ENCODE peak calls at places on chromosomes 4 and X, in six cellular contexts. K, R, B, L, J and A are unnamed samples.

GRCh38 chrX:18899796-18900380 is 84.0 kb downstream of the PHKA2 start:
- DNase-seq in K (no peak), R (peak; percentile 69), B (peak; percentile 12), L (no peak), J (no peak), A (no peak)

GRCh38 chrX:42384956-42385355 is 393.0 kb downstream of the PPP1R2C start:
- DNase-seq in K (no peak), R (no peak), B (no peak), L (peak; percentile 34), J (no peak), A (no peak)

GRCh38 chr4:157739237-157739636 is 433.6 kb downstream of the GASK1B start:
- DNase-seq in K (no peak), R (no peak), B (peak; percentile 11), L (peak; percentile 45), J (no peak), A (no peak)

GRCh38 chrX:111168314-111168713 is 72.3 kb downstream of the PAK3 start:
- DNase-seq in K (no peak), R (no peak), B (peak; percentile 42), L (peak; percentile 10), J (no peak), A (no peak)

GRCh38 chr4:35982318-35982717 is 262.0 kb downstream of the ARAP2 start:
- DNase-seq in K (no peak), R (no peak), B (no peak), L (no peak), J (no peak), A (no peak)

GRCh38 chr4:29046166-29046565 is 1674.0 kb upstream of the PCDH7 start:
- DNase-seq in K (no peak), R (no peak), B (peak; percentile 52), L (no peak), J (no peak), A (no peak)

GRCh38 chrX:37332987-37333658 is 16.0 kb upstream of the PRRG1 start:
- DNase-seq in K (no peak), R (no peak), B (peak; percentile 45), L (no peak), J (no peak), A (no peak)

GRCh38 chrX:33725556-33726232 is 406.4 kb downstream of the FAM47A start:
- DNase-seq in K (no peak), R (no peak), B (peak; percentile 0), L (peak; percentile 45), J (peak; percentile 40), A (no peak)

GRCh38 chrX:74613350-74614192 is 853 bp downstream of the RLIM start:
- DNase-seq in K (peak; percentile 3), R (no peak), B (peak; percentile 54), L (peak; percentile 6), J (no peak), A (no peak)

GRCh38 chr4:18022572-18023039 is 1.1 kb upstream of the LCORL start:
- DNase-seq in K (no peak), R (no peak), B (no peak), L (no peak), J (no peak), A (no peak)

GRCh38 chr4:41709844-41710481 is 38.6 kb downstream of the PHOX2B start:
- DNase-seq in K (no peak), R (no peak), B (peak; percentile 56), L (peak; percentile 81), J (no peak), A (peak; percentile 77)

GRCh38 chrX:118824173-118824782 is 654 bp downstream of the ZCCHC12 start:
- DNase-seq in K (no peak), R (no peak), B (no peak), L (no peak), J (no peak), A (no peak)

GRCh38 chrX:136880003-136880451 is 498 bp downstream of the RBMX start:
- DNase-seq in K (peak; percentile 36), R (no peak), B (peak; percentile 55), L (no peak), J (peak; percentile 22), A (no peak)

GRCh38 chr4:14816592-14817273 is 185.5 kb upstream of the CPEB2 start:
- DNase-seq in K (no peak), R (no peak), B (no peak), L (no peak), J (no peak), A (no peak)

GRCh38 chr4:105896461-105896939 is 1.2 kb downstream of the NPNT start:
- DNase-seq in K (no peak), R (no peak), B (no peak), L (no peak), J (no peak), A (no peak)

GRCh38 chr4:105895324-105895608 is at the start of gene NPNT:
- DNase-seq in K (no peak), R (no peak), B (peak; percentile 46), L (peak; percentile 51), J (peak; percentile 73), A (no peak)

GRCh38 chr4:105896984-105897760 is 1.9 kb downstream of the NPNT start:
- DNase-seq in K (no peak), R (no peak), B (no peak), L (peak; percentile 58), J (no peak), A (no peak)

GRCh38 chr4:105895609-105896460 is 564 bp downstream of the NPNT start:
- DNase-seq in K (no peak), R (peak; percentile 82), B (peak; percentile 41), L (peak; percentile 35), J (peak; percentile 67), A (no peak)

DNA sequence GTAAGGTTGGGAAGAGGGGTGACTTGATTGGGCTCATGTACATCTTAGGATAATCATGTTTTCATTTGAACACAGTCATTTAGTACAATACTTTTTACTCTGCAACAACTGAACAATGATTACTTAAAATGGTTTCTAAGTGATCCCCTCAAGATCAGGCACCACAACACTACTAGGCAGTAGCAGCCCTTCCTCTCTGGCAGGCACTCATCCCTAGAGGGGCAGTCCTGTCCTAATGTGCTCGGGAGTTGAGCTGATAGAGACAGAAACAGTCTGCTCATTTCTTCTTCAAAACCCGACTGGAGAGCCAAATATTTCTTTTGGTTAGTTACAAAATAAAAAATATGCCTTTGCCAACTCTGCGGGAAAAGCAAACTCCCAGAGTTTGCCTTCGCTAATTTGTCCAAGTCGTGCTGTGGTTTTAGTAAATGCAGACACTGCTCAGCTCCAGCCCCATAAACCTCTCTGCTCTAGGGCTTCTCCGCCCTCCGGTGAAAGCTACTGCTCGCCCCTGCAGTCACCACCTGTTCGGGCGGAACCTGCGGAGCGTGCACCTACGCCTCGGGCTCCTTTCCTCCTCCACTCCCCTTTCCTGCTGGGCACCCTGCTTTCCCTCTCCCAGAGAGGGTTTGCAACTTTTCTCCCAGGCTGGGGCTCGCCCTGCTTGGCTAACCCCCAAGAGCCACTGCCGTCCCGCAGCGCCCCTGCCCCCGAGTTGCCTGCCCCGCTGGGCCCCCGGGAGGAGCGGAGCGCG is 524 bp upstream of the NPNT start:
- DNase-seq in K (no peak), R (peak; percentile 83), B (peak; percentile 32), L (peak; percentile 63), J (peak; percentile 53), A (no peak)
- H3K4me3 ChIP-seq in K (no peak overlapping the region), R (peak overlapping the region; percentile 66), B (peak overlapping the region; percentile 70), L (peak overlapping the region; percentile 90), J (peak overlapping the region; percentile 75), A (no peak overlapping the region)

DNA sequence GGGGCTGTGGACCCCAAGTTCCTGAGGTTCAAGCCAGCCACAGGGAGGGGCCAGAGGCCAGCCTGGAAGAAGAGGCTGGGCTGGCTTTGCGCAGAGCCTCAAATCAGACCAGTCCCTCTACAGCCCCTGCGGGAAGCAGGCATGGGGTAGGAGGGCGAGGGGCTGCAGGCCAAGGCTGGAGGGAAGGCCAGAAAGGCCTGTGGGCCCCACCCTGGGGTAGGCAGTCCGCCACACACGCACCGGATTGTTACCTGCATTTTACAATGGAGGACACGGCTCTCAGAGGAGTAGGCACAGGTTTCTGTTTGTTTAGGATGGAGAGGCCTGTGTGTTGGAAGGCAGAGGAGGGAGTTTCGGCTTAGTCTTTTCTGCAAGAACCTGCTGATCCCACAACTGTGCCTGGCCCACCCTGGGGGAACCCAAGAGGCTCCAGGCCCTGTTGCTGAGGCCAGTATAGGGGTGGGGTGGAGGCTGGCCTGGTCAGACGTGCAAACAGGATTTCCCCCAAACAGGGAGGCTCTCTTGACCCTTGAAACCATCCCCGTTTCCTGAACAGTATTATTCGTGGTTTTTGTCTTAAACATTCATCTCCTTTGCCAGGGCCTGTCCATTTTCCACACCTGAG is 659 bp upstream of the SLC49A3 start:
- DNase-seq in K (no peak), R (no peak), B (no peak), L (no peak), J (no peak), A (no peak)
- H3K4me3 ChIP-seq in K (no peak overlapping the region), R (peak overlapping the region; percentile 30), B (peak overlapping the region; percentile 82), L (no peak overlapping the region), J (peak overlapping the region; percentile 61), A (no peak overlapping the region)

DNA sequence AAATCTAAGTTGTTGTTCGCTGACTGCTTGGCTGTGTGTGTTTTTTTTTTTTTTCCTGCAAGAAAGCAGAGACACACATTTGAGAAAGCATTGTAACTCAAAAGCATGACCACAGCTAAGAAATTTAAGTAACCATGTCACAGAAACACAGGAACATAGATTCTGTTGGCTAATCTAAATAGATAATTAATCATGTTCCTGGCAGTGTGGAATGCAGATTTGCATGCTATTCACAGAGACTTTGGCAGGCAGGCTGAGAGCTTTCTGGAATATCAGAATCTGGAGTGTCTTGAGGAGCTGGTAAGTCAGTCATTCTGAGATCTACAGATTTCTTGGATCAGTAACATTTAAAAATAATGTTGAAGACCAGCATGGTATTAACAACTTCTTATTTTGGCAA is 33.3 kb upstream of the SMS start:
- DNase-seq in K (no peak), R (no peak), B (no peak), L (no peak), J (no peak), A (no peak)
- H3K4me3 ChIP-seq in K (no peak overlapping the region), R (no peak overlapping the region), B (no peak overlapping the region), L (no peak overlapping the region), J (no peak overlapping the region), A (no peak overlapping the region)

GRCh38 chrX:107840971-107841370 is 15.3 kb downstream of the MID2 start:
- DNase-seq in K (no peak), R (no peak), B (no peak), L (no peak), J (no peak), A (no peak)
- H3K4me3 ChIP-seq in K (no peak overlapping the region), R (no peak overlapping the region), B (no peak overlapping the region), L (no peak overlapping the region), J (no peak overlapping the region), A (no peak overlapping the region)

GRCh38 chr4:15920723-15921591 is 17.6 kb downstream of the FGFBP1 start:
- DNase-seq in K (no peak), R (peak; percentile 91), B (peak; percentile 92), L (peak; percentile 93), J (peak; percentile 86), A (peak; percentile 96)
- H3K4me3 ChIP-seq in K (no peak overlapping the region), R (no peak overlapping the region), B (peak overlapping the region; percentile 38), L (peak overlapping the region; percentile 39), J (no peak overlapping the region), A (no peak overlapping the region)

GRCh38 chr4:26838055-26838842 is 22.4 kb upstream of the STIM2 start:
- DNase-seq in K (no peak), R (no peak), B (no peak), L (no peak), J (no peak), A (no peak)
- H3K4me3 ChIP-seq in K (no peak overlapping the region), R (no peak overlapping the region), B (no peak overlapping the region), L (no peak overlapping the region), J (no peak overlapping the region), A (no peak overlapping the region)